ENCODE peak calls at places on chromosomes 1 and 21, in ten cellular contexts. W is NCI-H1694 treated with DMSO at 0.1 percent for 48 hours; Q is amniotic epithelial cell; A is sciatic nerve; D is activated CD4-positive, alpha-beta T cell treated with anti-CD3 and anti-CD28 coated beads, Interleukin-2, amount 50 U/mL, for 1 hour; L is ELR; N is GM23248; U is H7; O is GDM1; P is small intestine. R is an unnamed sample.

GRCh38 chr1:53285969-53286760 is 41.7 kb downstream of the LRP8 start:
- DNase-seq in W (no peak), Q (no peak), A (no peak), D (no peak), L (no peak), N (no peak), U (no peak), O (no peak), P (no peak), R (no peak)

GRCh38 chr21:41857771-41858300 is 21.3 kb downstream of the PRDM15 start:
- DNase-seq in W (no peak), Q (no peak), A (no peak), D (no peak), L (no peak), N (no peak), U (no peak), O (no peak), P (no peak), R (no peak)

GRCh38 chr1:192559115-192560006 is 16.2 kb upstream of the RGS1 start:
- DNase-seq in W (no peak), Q (peak), A (no peak), D (no peak), L (peak), N (peak), U (no peak), O (no peak), P (no peak), R (no peak)

GRCh38 chr1:211613108-211613947 is 34.4 kb upstream of the SLC30A1 start:
- DNase-seq in W (no peak), Q (peak), A (peak), D (no peak), L (peak), N (peak), U (no peak), O (peak), P (peak), R (no peak)

GRCh38 chr21:37507716-37508115 is 141.1 kb downstream of the DYRK1A start:
- DNase-seq in W (no peak), Q (no peak), A (no peak), D (no peak), L (no peak), N (no peak), U (no peak), O (no peak), P (no peak), R (no peak)

GRCh38 chr1:245370905-245371581 is 216.3 kb downstream of the KIF26B start:
- DNase-seq in W (peak), Q (no peak), A (no peak), D (no peak), L (no peak), N (no peak), U (no peak), O (no peak), P (peak), R (no peak)

GRCh38 chr1:15578921-15579682 is 5.7 kb downstream of the AGMAT start:
- DNase-seq in W (no peak), Q (no peak), A (no peak), D (peak), L (no peak), N (no peak), U (peak), O (no peak), P (no peak), R (no peak)

GRCh38 chr1:226674892-226675719 is 64.0 kb downstream of the ITPKB start:
- DNase-seq in W (no peak), Q (no peak), A (no peak), D (peak), L (no peak), N (no peak), U (no peak), O (peak), P (peak), R (no peak)

GRCh38 chr1:63127376-63127775 is 195.0 kb upstream of the FOXD3 start:
- DNase-seq in W (no peak), Q (peak), A (no peak), D (no peak), L (peak), N (no peak), U (no peak), O (no peak), P (no peak), R (no peak)

GRCh38 chr1:160879056-160879455 is 5.9 kb downstream of the ITLN1 start:
- DNase-seq in W (no peak), Q (peak), A (no peak), D (no peak), L (no peak), N (no peak), U (no peak), O (no peak), P (no peak), R (no peak)

R was measured in RWPE2.